ENCODE peak calls at places on chromosomes 13 and 19, in eight cellular contexts. H is H1, D is GM23338, Z is K562, B is endothelial cell of umbilical vein, J is HCT116, U is GM12878, O is HepG2. T is an unnamed sample.

GRCh38 chr19:38090561-38090960 is 133.5 kb downstream of the DPF1 start:
- DNase-seq in Z (no peak), D (no peak), O (no peak), H (no peak), U (no peak), B (no peak), J (no peak), T (no peak)

GRCh38 chr19:6064016-6064702 is 46.1 kb downstream of the RFX2 start:
- DNase-seq in O (no peak), H (no peak), U (no peak), Z (no peak), D (no peak), J (no peak), B (no peak), T (no peak)

GRCh38 chr19:34336781-34337271 is 28.2 kb upstream of the GPI start:
- DNase-seq in Z (peak), J (peak), U (no peak), D (peak), B (peak), H (no peak), O (no peak), T (peak)

GRCh38 chr19:55433292-55433691 is 9.8 kb downstream of the SHISA7 start:
- DNase-seq in Z (no peak), H (no peak), O (no peak), B (no peak), D (no peak), U (no peak), J (no peak), T (no peak)

GRCh38 chr13:83352391-83352790 is 529.9 kb downstream of the SLITRK1 start:
- DNase-seq in D (no peak), J (no peak), H (no peak), Z (no peak), B (no peak), U (no peak), O (no peak), T (no peak)

GRCh38 chr13:112905086-112905485 is 63.9 kb upstream of the MCF2L start:
- DNase-seq in J (no peak), O (no peak), Z (no peak), U (no peak), H (no peak), B (no peak), D (no peak), T (no peak)

GRCh38 chr13:113045214-113046007 is 60.2 kb upstream of the F7 start:
- DNase-seq in U (no peak), B (no peak), Z (no peak), D (no peak), O (no peak), H (no peak), J (no peak), T (no peak)

GRCh38 chr19:5308471-5309437 is 31.9 kb downstream of the PTPRS start:
- DNase-seq in O (no peak), U (no peak), D (no peak), J (peak), B (peak), H (no peak), Z (peak), T (peak)

GRCh38 chr13:83297591-83298305 is 584.5 kb downstream of the SLITRK1 start:
- DNase-seq in H (no peak), J (no peak), B (no peak), D (no peak), O (no peak), U (no peak), Z (no peak), T (no peak)

GRCh38 chr13:80883545-80883944 is 542.6 kb upstream of the SPRY2 start:
- DNase-seq in D (no peak), O (no peak), U (no peak), B (no peak), J (no peak), Z (no peak), H (no peak), T (no peak)

GRCh38 chr19:34184880-34185491 is 12.7 kb downstream of the LSM14A start:
- DNase-seq in O (no peak), H (no peak), J (no peak), U (no peak), Z (no peak), B (no peak), D (no peak), T (no peak)

GRCh38 chr19:20315543-20315942 is 148.5 kb downstream of the ZNF486 start:
- DNase-seq in J (no peak), B (no peak), Z (no peak), D (no peak), H (no peak), O (no peak), U (no peak), T (no peak)

GRCh38 chr19:15187026-15188007 is 13.5 kb downstream of the NOTCH3 start:
- DNase-seq in O (no peak), J (no peak), H (no peak), B (no peak), Z (peak), D (peak), U (no peak), T (no peak)

GRCh38 chr13:20197361-20197834 is 4.7 kb upstream of the GJB2 start:
- DNase-seq in U (no peak), H (no peak), B (peak), D (peak), O (peak), J (peak), Z (peak), T (no peak)

GRCh38 chr19:6730153-6730804 is 7.1 kb downstream of the GPR108 start:
- DNase-seq in O (peak), J (no peak), B (no peak), Z (peak), H (peak), D (peak), U (no peak), T (no peak)

GRCh38 chr13:76570485-76570884 is 315.7 kb downstream of the KCTD12 start:
- DNase-seq in Z (no peak), J (no peak), B (peak), U (no peak), H (no peak), D (peak), O (no peak), T (no peak)

GRCh38 chr13:95300625-95301134 is 571 bp downstream of the ABCC4 start:
- DNase-seq in J (peak), B (peak), O (peak), H (no peak), D (peak), Z (peak), U (no peak), T (no peak)

GRCh38 chr19:29528946-29529645 is 3.3 kb downstream of the VSTM2B start:
- DNase-seq in O (no peak), B (no peak), H (no peak), U (no peak), J (no peak), D (peak), Z (no peak), T (no peak)

GRCh38 chr13:107531816-107532215 is 683.5 kb downstream of the LIG4 start:
- DNase-seq in H (no peak), O (no peak), U (no peak), J (no peak), D (no peak), B (no peak), Z (no peak), T (no peak)

GRCh38 chr19:4744451-4745170 is 21.0 kb upstream of the DPP9 start:
- DNase-seq in O (no peak), B (peak), D (no peak), U (no peak), J (no peak), H (no peak), Z (peak), T (no peak)

GRCh38 chr13:40317980-40318327 is 348.5 kb downstream of the FOXO1 start:
- DNase-seq in H (no peak), Z (no peak), U (no peak), D (no peak), J (no peak), B (no peak), O (no peak), T (no peak)
- TF ChIP-seq POLR2AphosphoS5 in H (no peak), Z (no peak), U (no peak), D (no peak), J (no peak), B (no peak), O (no peak), T (no peak)

DNA sequence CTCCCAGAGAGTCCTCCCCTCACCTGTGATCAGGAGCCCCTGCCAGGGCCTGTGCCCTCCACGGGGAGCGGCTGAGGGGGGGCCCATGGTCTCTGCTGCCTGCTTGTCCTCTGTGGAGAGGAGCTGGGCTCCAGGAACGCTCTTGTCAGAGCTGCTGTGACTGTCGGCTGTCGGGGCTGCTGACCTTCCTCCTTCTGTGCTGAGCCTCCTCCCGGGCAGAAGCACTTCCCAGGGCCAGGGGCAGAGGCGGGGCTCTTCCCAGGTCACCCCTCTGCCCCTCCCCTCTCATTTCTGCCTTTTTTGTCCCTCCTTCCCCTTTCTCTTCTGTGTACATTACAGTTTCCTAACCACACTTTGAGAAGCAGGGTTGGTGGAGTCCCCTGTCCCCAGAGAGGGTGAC is at the start of gene CEACAM4:
- DNase-seq in O (no peak), U (no peak), Z (no peak), B (no peak), J (no peak), H (no peak), D (no peak), T (no peak)
- TF ChIP-seq EZH2 in O (no peak), U (no peak), Z (no peak), B (no peak), J (no peak), H (no peak), D (no peak), T (no peak)

GRCh38 chr19:2770055-2771013 is 12.7 kb downstream of the SGTA start:
- DNase-seq in O (no peak), J (no peak), D (no peak), H (no peak), Z (no peak), B (no peak), U (no peak), T (no peak)
- TF ChIP-seq POLR2AphosphoS5 in O (no peak), J (no peak), D (no peak), H (no peak), Z (no peak), B (no peak), U (no peak), T (no peak)

GRCh38 chr19:46016426-46017094 is 6.3 kb downstream of the PGLYRP1 start:
- DNase-seq in B (peak), D (peak), U (peak), O (peak), Z (peak), J (peak), H (no peak), T (no peak)
- TF ChIP-seq EZH2 in B (no peak), D (no peak), U (no peak), O (no peak), Z (no peak), J (no peak), H (peak), T (no peak)

GRCh38 chr13:26327905-26328304 is 74.0 kb downstream of the CDK8 start:
- DNase-seq in J (no peak), O (no peak), D (no peak), H (no peak), U (no peak), B (no peak), Z (no peak), T (no peak)

GRCh38 chr13:26328326-26328725 is 74.4 kb downstream of the CDK8 start:
- DNase-seq in Z (no peak), H (no peak), B (no peak), J (no peak), U (no peak), O (no peak), D (no peak), T (no peak)

GRCh38 chr13:26325876-26326275 is 71.9 kb downstream of the CDK8 start:
- DNase-seq in B (no peak), Z (no peak), O (no peak), J (no peak), D (no peak), H (no peak), U (peak), T (no peak)

GRCh38 chr13:26324867-26325266 is 70.9 kb downstream of the CDK8 start:
- DNase-seq in U (no peak), D (no peak), J (no peak), Z (no peak), B (peak), O (no peak), H (no peak), T (no peak)

DNA sequence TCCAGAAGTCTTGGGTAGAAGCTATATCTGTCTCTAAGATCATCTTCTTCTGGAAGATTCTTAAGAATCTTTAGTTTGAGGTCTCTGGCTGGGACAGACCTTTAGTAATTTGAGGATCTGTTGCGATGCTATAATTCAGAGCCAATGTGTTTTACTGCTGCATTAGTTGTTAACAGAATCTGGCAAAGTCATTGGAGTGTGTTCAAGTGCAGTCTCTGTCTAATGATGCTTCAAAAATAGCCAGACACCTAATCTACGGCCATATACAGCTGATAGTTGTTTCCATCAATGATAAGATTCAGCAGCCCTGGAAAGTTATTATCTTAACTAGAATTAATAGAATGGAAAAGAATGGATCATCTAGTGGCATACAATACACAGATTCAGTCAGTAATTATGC is 72.6 kb downstream of the CDK8 start:
- DNase-seq in B (no peak), U (no peak), H (no peak), D (no peak), J (no peak), O (no peak), Z (no peak), T (no peak)
- TF ChIP-seq POLR2AphosphoS5 in B (no peak), U (no peak), H (no peak), D (no peak), J (no peak), O (no peak), Z (no peak), T (no peak)

GRCh38 chr19:54415901-54416621 is 797 bp downstream of the TTYH1 start:
- DNase-seq in U (no peak), D (no peak), O (no peak), J (no peak), H (no peak), B (no peak), Z (no peak), T (no peak)
- TF ChIP-seq EZH2 in U (no peak), D (no peak), O (no peak), J (no peak), H (no peak), B (peak), Z (no peak), T (no peak)

DNA sequence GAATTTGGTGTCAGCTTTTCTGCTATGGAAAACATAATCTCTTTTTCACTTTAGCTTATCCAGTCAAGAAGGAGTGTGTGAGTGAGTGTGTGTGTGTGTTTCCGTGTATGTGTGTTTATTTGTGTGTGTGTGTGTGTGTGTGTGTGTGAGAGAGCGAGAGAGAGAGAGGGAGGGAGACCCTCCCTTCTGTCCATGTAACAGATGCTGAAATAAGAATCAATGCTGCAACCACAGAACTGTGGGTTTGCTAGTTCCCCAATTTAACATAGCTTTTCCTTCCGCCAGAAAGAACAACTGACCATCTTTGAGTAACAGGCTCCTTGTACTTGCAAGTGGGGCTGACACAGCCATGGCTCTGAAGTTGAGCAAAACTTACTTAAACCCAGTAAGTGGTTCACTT is 5.2 kb downstream of the LCP1 start:
- DNase-seq in U (peak), B (no peak), Z (no peak), D (no peak), J (no peak), H (no peak), O (no peak), T (no peak)
- TF ChIP-seq POLR2AphosphoS5 in U (peak), B (no peak), Z (no peak), D (no peak), J (no peak), H (no peak), O (no peak), T (no peak)

GRCh38 chr13:97030705-97031452 is 36.6 kb upstream of the OXGR1 start:
- DNase-seq in Z (peak), B (peak), O (peak), U (no peak), J (peak), H (no peak), D (peak), T (no peak)
- TF ChIP-seq EZH2 in Z (no peak), B (no peak), O (no peak), U (no peak), J (no peak), H (no peak), D (no peak), T (no peak)

T was measured in SK-N-MC.